ENCODE peak calls at places on chromosomes 1 and 21, in seven cellular contexts. L is H9; B is naive thymus-derived CD4-positive, alpha-beta T cell; Q is NCI-H1417 treated with DMSO at 0.1 percent for 48 hours; P is activated gamma-delta T cell treated with anti-CD3 and anti-CD28 coated beads, Interleukin-2, amount 50 U/mL, for 16 hours; C is mammary epithelial cell; H is glomerular endothelial cell. T is an unnamed sample.

GRCh38 chr1:9652379-9653194 is 1.1 kb downstream of the PIK3CD start:
- DNase-seq in H (no peak), Q (no peak), L (no peak), C (no peak), B (peak), P (peak), T (no peak)

GRCh38 chr1:211588711-211589110 is 9.8 kb upstream of the SLC30A1 start:
- DNase-seq in B (no peak), P (no peak), C (peak), Q (no peak), H (no peak), L (no peak), T (no peak)

GRCh38 chr21:43824883-43825609 is 35.7 kb downstream of the RRP1 start:
- DNase-seq in C (no peak), H (no peak), P (no peak), B (no peak), Q (no peak), L (no peak), T (no peak)

GRCh38 chr1:5577255-5578040 is 414.8 kb downstream of the NPHP4 start:
- DNase-seq in H (no peak), L (no peak), B (no peak), C (no peak), Q (no peak), P (no peak), T (no peak)

GRCh38 chr1:41315482-41315823 is 45.8 kb upstream of the FOXO6 start:
- DNase-seq in P (no peak), L (no peak), C (no peak), B (no peak), H (no peak), Q (no peak), T (no peak)

GRCh38 chr1:58929667-58930325 is 145.9 kb upstream of the JUN start:
- DNase-seq in C (peak), P (no peak), H (no peak), B (no peak), Q (no peak), L (no peak), T (no peak)

GRCh38 chr21:31406510-31406909 is 62.4 kb upstream of the TIAM1 start:
- DNase-seq in Q (no peak), L (no peak), P (no peak), C (no peak), H (no peak), B (no peak), T (no peak)

GRCh38 chr1:114089502-114090138 is 64.0 kb downstream of the SYT6 start:
- DNase-seq in H (no peak), L (no peak), Q (no peak), P (no peak), C (peak), B (no peak), T (no peak)

GRCh38 chr1:184116287-184116686 is 64.8 kb downstream of the TSEN15 start:
- DNase-seq in L (no peak), Q (no peak), C (no peak), P (no peak), B (no peak), H (no peak), T (no peak)

GRCh38 chr1:14520514-14521163 is 77.8 kb upstream of the KAZN start:
- DNase-seq in C (peak), B (no peak), L (no peak), H (no peak), P (no peak), Q (no peak), T (no peak)

GRCh38 chr21:35904995-35905972 is 155.0 kb downstream of the SETD4 start:
- DNase-seq in H (no peak), C (no peak), Q (no peak), B (no peak), L (no peak), P (no peak), T (no peak)

GRCh38 chr1:2358072-2358471 is 33.3 kb downstream of the MORN1 start:
- DNase-seq in C (no peak), Q (no peak), B (no peak), L (no peak), H (no peak), P (no peak), T (no peak)